ENCODE peak calls at places on chromosomes 11 and 22, in four cellular contexts. C, E, T and X are unnamed samples.

GRCh38 chr11:114399903-114400221 is 449 bp downstream of the C11orf71 start:
- DNase-seq in C (no peak), E (no peak), T (peak; percentile 77), X (peak; percentile 78)

GRCh38 chr11:115221461-115222069 is 282.6 kb downstream of the CADM1 start:
- DNase-seq in C (no peak), E (no peak), T (no peak), X (no peak)

GRCh38 chr11:102849319-102849718 is 5.9 kb upstream of the MMP3 start:
- DNase-seq in C (no peak), E (no peak), T (peak; percentile 84), X (no peak)

GRCh38 chr11:83680351-83680750 is 394.2 kb upstream of the CCDC90B start:
- DNase-seq in C (no peak), E (no peak), T (no peak), X (no peak)

GRCh38 chr11:797300-798092 is 585 bp downstream of the SLC25A22 start:
- DNase-seq in C (peak; percentile 73), E (peak; percentile 80), T (peak; percentile 96), X (peak; percentile 95)

GRCh38 chr11:102560555-102561011 is 30.0 kb upstream of the MMP7 start:
- DNase-seq in C (no peak), E (peak; percentile 15), T (peak; percentile 87), X (no peak)

GRCh38 chr11:22938691-22939090 is 78.4 kb upstream of the CCDC179 start:
- DNase-seq in C (no peak), E (no peak), T (no peak), X (no peak)

GRCh38 chr11:79536155-79536917 is 95.5 kb upstream of the TENM4 start:
- DNase-seq in C (no peak), E (no peak), T (no peak), X (no peak)

GRCh38 chr22:24429411-24430365 is 2.3 kb downstream of the ADORA2A start:
- DNase-seq in C (peak; percentile 69), E (no peak), T (no peak), X (peak; percentile 79)
- H3K4me3 ChIP-seq in C (no peak overlapping the region), E (no peak overlapping the region), T (no peak overlapping the region), X (no peak overlapping the region)

GRCh38 chr11:6941970-6942369 is 15.7 kb downstream of the ZNF215 start:
- DNase-seq in C (no peak), E (no peak), T (no peak), X (no peak)

GRCh38 chr11:6943131-6943530 is 16.9 kb downstream of the ZNF215 start:
- DNase-seq in C (no peak), E (no peak), T (no peak), X (no peak)
- H3K27me3 ChIP-seq in C (no peaks in the 10 kb centered on the region), E (no peaks in the 10 kb centered on the region), T (no peaks in the 10 kb centered on the region), X (no peaks in the 10 kb centered on the region)

DNA sequence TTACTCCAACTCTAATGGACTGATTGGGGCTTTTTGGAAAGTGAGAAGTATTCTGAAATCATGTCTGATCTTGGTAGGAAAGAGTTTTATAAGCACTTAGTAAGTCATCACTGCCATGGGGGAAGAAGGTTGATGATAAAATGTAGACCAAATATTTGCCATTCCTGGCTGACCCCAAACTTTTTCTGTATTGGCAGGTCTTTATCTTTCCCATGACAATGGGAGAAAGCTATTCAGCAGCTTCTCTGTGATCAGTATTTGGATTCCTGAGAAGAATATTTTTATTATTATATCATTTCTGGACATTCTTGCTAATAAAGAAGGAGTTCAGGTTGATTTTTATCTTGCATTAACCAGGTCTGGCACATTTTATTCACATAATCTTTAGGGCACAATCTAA is 47.4 kb upstream of the BLID start:
- DNase-seq in C (no peak), E (no peak), T (no peak), X (no peak)
- H3K36me3 ChIP-seq in C (no peaks in the 10 kb centered on the region), E (no peaks in the 10 kb centered on the region), T (peaks cover 3% of the 10 kb centered on the region), X (no peaks in the 10 kb centered on the region)

DNA sequence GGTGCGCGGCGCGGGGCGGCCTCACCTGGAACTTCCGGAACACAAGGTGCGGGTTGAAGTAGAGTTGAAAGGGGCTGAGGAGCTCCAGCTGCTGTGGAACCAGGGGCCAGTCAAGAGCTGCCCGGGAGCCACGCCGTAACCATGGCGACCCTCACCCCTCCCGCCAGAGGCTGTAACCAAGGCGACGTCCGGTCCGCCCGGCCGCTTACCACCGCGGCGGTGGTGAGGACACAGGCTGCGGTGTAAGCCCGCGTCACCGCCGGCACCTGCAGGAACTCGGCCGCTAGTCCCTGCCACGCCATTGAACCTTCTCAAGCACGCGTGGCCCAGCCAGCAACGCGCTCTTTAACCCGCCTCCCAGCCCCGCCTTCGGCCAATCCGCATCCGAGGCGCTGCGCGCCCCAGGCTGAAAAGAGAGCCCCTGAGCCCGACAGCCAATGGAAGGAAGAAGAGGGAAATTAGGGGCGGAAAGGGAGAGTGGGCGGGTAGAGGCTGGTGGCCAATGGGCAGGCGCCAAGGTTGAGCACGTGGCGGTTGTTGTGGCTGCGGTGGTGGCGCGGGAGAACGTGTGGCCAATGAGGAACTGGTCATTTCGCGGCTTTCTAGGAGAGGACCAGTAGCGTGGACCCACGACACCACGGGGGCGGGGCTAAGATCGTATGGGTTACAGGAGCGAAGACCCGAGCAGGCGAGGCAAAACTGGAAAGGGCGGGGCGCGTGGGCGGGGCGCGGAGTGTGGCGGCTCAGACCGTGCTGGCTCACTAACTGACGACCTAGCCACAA is at the start of gene DERL3:
- DNase-seq in C (peak; percentile 97), E (peak; percentile 99), T (peak; percentile 97), X (peak; percentile 98)
- H3K4me3 ChIP-seq in C (peak within 1 kb of the TSS; percentile 56), E (peak within 1 kb of the TSS; percentile 33), T (peak within 1 kb of the TSS; percentile 68), X (peak within 1 kb of the TSS; percentile 70)

GRCh38 chr22:32066820-32067219 is 23.8 kb downstream of the SLC5A1 start:
- DNase-seq in C (no peak), E (no peak), T (no peak), X (no peak)
- H3K27me3 ChIP-seq in C (no peaks in the 10 kb centered on the region), E (no peaks in the 10 kb centered on the region), T (peaks cover 35% of the 10 kb centered on the region), X (no peaks in the 10 kb centered on the region)

GRCh38 chr11:71082454-71082853 is 169.9 kb downstream of the SHANK2 start:
- DNase-seq in C (no peak), E (no peak), T (no peak), X (no peak)

GRCh38 chr11:71080239-71081097 is 171.9 kb downstream of the SHANK2 start:
- DNase-seq in C (no peak), E (peak; percentile 62), T (peak; percentile 78), X (peak; percentile 82)

GRCh38 chr11:71079795-71080194 is 172.6 kb downstream of the SHANK2 start:
- DNase-seq in C (no peak), E (no peak), T (no peak), X (no peak)

GRCh38 chr11:71083105-71083504 is 169.3 kb downstream of the SHANK2 start:
- DNase-seq in C (no peak), E (no peak), T (no peak), X (no peak)

GRCh38 chr11:71081704-71082230 is 170.6 kb downstream of the SHANK2 start:
- DNase-seq in C (no peak), E (no peak), T (no peak), X (no peak)
- H3K36me3 ChIP-seq in C (no peaks in the 10 kb centered on the region), E (no peaks in the 10 kb centered on the region), T (no peaks in the 10 kb centered on the region), X (no peaks in the 10 kb centered on the region)

GRCh38 chr11:117146521-117146920 is 2.4 kb downstream of the PAFAH1B2 start:
- DNase-seq in C (no peak), E (no peak), T (peak; percentile 21), X (no peak)
- H3K4me3 ChIP-seq in C (peak overlapping the region; percentile 99), E (no peak overlapping the region), T (peak overlapping the region; percentile 85), X (no peak overlapping the region)

GRCh38 chr22:20231499-20232236 is 36.5 kb downstream of the RTN4R start:
- DNase-seq in C (no peak), E (no peak), T (no peak), X (no peak)
- H3K27me3 ChIP-seq in C (no peaks in the 10 kb centered on the region), E (no peaks in the 10 kb centered on the region), T (peaks cover 43% of the 10 kb centered on the region), X (no peaks in the 10 kb centered on the region)

GRCh38 chr11:68521962-68522626 is 61.5 kb downstream of the PPP6R3 start:
- DNase-seq in C (no peak), E (no peak), T (no peak), X (no peak)
- H3K36me3 ChIP-seq in C (peaks cover 66% of the 10 kb centered on the region), E (peaks cover 30% of the 10 kb centered on the region), T (peaks cover 59% of the 10 kb centered on the region), X (peaks cover 8% of the 10 kb centered on the region)

GRCh38 chr22:23223566-23224317 is 43.4 kb downstream of the BCR start:
- DNase-seq in C (peak; percentile 45), E (peak; percentile 26), T (no peak), X (no peak)

GRCh38 chr22:23225724-23226496 is 45.6 kb downstream of the BCR start:
- DNase-seq in C (peak; percentile 41), E (peak; percentile 77), T (peak; percentile 37), X (peak; percentile 65)

GRCh38 chr22:23227380-23227779 is 47.1 kb downstream of the BCR start:
- DNase-seq in C (no peak), E (no peak), T (no peak), X (no peak)

GRCh38 chr22:23226497-23226850 is 46.2 kb downstream of the BCR start:
- DNase-seq in C (no peak), E (no peak), T (no peak), X (no peak)

DNA sequence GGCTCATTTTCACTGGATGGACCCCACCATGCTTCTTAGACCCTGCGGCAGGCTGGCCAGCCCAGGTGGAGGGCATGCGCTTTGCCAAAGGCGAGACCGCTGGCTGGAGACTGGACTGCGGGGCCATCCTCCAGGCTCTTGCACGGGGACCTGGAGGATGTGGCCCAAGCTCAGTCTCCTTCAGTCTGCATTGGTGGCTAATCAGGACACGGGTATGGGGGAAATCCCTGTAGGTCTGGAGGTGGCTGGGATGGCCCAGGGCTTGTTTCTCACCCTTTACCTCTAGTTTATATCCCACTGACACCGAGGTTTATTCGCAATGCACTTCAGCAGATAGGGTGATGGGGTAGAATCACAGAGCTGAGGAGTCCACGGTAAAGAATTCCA is 45.0 kb downstream of the BCR start:
- DNase-seq in C (no peak), E (no peak), T (no peak), X (peak; percentile 46)
- H3K4me3 ChIP-seq in C (no peak overlapping the region), E (no peak overlapping the region), T (no peak overlapping the region), X (no peak overlapping the region)